ENCODE peak calls at places on chromosomes 7 and 10, in four cellular contexts. C, J, R and X are unnamed samples.

GRCh38 chr10:86359111-86359510 is 7.5 kb downstream of the GRID1 start:
- DNase-seq in C (no peak), J (no peak), R (no peak), X (no peak)

GRCh38 chr7:70925411-70926115 is 206.4 kb upstream of the GALNT17 start:
- DNase-seq in C (no peak), J (no peak), R (no peak), X (no peak)

GRCh38 chr10:85651507-85651902 is 715.1 kb downstream of the GRID1 start:
- DNase-seq in C (no peak), J (no peak), R (peak; percentile 44), X (no peak)

GRCh38 chr10:11440250-11441150 is 170.9 kb downstream of the USP6NL start:
- DNase-seq in C (no peak), J (no peak), R (no peak), X (peak; percentile 26)

GRCh38 chr7:27031289-27032172 is 64.3 kb downstream of the HOXA1 start:
- DNase-seq in C (peak; percentile 87), J (no peak), R (peak; percentile 29), X (peak; percentile 17)

GRCh38 chr7:13240349-13240748 is 552.9 kb downstream of the ARL4A start:
- DNase-seq in C (peak; percentile 51), J (no peak), R (peak; percentile 61), X (no peak)

GRCh38 chr7:49398730-49399129 is 374.7 kb upstream of the VWC2 start:
- DNase-seq in C (no peak), J (no peak), R (no peak), X (no peak)

GRCh38 chr7:29857654-29858053 is 51.3 kb downstream of the WIPF3 start:
- DNase-seq in C (no peak), J (no peak), R (no peak), X (no peak)

GRCh38 chr7:121081327-121081936 is 92.9 kb downstream of the CPED1 start:
- DNase-seq in C (peak; percentile 85), J (no peak), R (peak; percentile 86), X (peak; percentile 39)

GRCh38 chr7:16098585-16099179 is 322.7 kb downstream of the CRPPA start:
- DNase-seq in C (peak; percentile 16), J (no peak), R (peak; percentile 28), X (no peak)

GRCh38 chr7:129401228-129401967 is 32.8 kb upstream of the STRIP2 start:
- DNase-seq in C (no peak), J (no peak), R (peak; percentile 24), X (no peak)

GRCh38 chr7:768881-769504 is 41.9 kb upstream of the PRKAR1B start:
- DNase-seq in C (no peak), J (no peak), R (no peak), X (no peak)

GRCh38 chr7:70093496-70093895 is 495.2 kb downstream of the AUTS2 start:
- DNase-seq in C (no peak), J (no peak), R (no peak), X (no peak)

GRCh38 chr10:104589431-104589830 is 51.7 kb upstream of the SORCS3 start:
- DNase-seq in C (no peak), J (no peak), R (no peak), X (no peak)

GRCh38 chr7:44959433-44959951 is 19.3 kb downstream of the MYO1G start:
- DNase-seq in C (peak; percentile 40), J (peak; percentile 49), R (peak; percentile 22), X (no peak)

GRCh38 chr10:124612611-124613498 is 131.3 kb downstream of the FAM53B start:
- DNase-seq in C (peak; percentile 15), J (no peak), R (peak; percentile 14), X (peak; percentile 32)

GRCh38 chr10:128540806-128541739 is 414.9 kb upstream of the MKI67 start:
- DNase-seq in C (no peak), J (no peak), R (peak; percentile 19), X (no peak)

GRCh38 chr7:11294965-11295364 is 321.3 kb downstream of the PHF14 start:
- DNase-seq in C (no peak), J (no peak), R (no peak), X (no peak)

GRCh38 chr10:113232928-113233511 is 283.0 kb downstream of the TCF7L2 start:
- DNase-seq in C (no peak), J (no peak), R (peak; percentile 26), X (no peak)

GRCh38 chr7:75937958-75938786 is 23.2 kb downstream of the POR start:
- DNase-seq in C (peak; percentile 96), J (no peak), R (peak; percentile 96), X (no peak)

GRCh38 chr7:122488241-122488640 is 183.7 kb upstream of the FEZF1 start:
- DNase-seq in C (no peak), J (no peak), R (no peak), X (no peak)

GRCh38 chr7:94239661-94240234 is 154.9 kb upstream of the COL1A2 start:
- DNase-seq in C (no peak), J (no peak), R (no peak), X (no peak)

GRCh38 chr10:121813211-121813812 is 114.5 kb downstream of the ATE1 start:
- DNase-seq in C (peak; percentile 49), J (no peak), R (peak; percentile 26), X (no peak)

GRCh38 chr10:31912898-31913847 is 15.5 kb downstream of the ARHGAP12 start:
- DNase-seq in C (peak; percentile 41), J (no peak), R (peak; percentile 41), X (no peak)

GRCh38 chr10:117216611-117217195 is 19.4 kb downstream of the KCNK18 start:
- DNase-seq in C (peak; percentile 57), J (peak; percentile 28), R (peak; percentile 53), X (peak; percentile 52)

GRCh38 chr10:72315611-72316385 is 38.9 kb downstream of the DNAJB12 start:
- DNase-seq in C (peak; percentile 52), J (no peak), R (no peak), X (no peak)

GRCh38 chr7:26723140-26723539 is 141.2 kb downstream of the SKAP2 start:
- DNase-seq in C (no peak), J (no peak), R (no peak), X (no peak)

GRCh38 chr10:22340362-22341189 is 4.7 kb upstream of the SPAG6 start:
- DNase-seq in C (peak; percentile 82), J (peak; percentile 33), R (peak; percentile 87), X (peak; percentile 77)

GRCh38 chr7:156559001-156559400 is 81.6 kb upstream of the RNF32 start:
- DNase-seq in C (no peak), J (no peak), R (no peak), X (no peak)
- H3K27ac ChIP-seq in C (no peak overlapping the region), J (no peak overlapping the region), R (no peak overlapping the region), X (no peak overlapping the region)

DNA sequence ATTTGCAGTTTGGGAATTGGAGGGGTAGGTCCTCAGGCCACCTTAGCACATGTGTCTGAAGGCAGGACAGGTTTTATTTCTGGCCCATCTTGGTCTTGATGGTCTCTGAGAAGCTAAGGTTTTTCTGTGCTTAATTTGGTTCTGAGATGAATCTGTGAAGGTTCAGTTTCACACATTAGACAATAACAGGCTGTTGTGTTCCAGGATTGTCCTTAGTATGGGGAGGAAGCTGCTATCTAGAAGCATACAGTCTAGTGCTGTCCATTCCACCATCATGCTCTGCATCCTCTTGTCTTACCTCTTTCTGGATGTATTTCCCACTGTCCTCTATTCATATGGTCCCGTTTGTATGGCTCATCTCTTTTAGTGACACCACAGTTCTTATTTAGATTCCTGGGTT is 7.1 kb downstream of the UBE2D1 start:
- DNase-seq in C (no peak), J (no peak), R (no peak), X (no peak)
- H3K4me1 ChIP-seq in C (no peaks in the 10 kb centered on the region), J (no peaks in the 10 kb centered on the region), R (no peaks in the 10 kb centered on the region), X (peaks cover 11% of the 10 kb centered on the region)

DNA sequence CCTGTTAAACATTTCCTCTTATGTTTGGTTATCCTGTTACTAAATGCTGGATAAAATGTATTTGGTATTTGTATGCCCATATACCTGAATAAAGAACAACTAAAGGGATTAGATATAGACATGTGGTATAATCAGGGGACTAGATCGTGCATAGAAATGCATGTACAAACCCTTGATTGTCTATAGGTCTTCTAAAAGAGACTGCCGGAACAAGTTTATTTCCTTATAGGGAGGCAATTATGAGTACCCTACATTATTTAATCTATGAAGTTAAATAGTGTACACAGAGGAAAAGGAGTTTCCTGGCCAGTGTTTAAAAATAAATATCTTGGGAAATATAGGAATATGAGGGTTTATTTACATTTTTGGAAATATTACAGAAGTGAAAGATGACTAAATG is 44.6 kb downstream of the CCSER2 start:
- DNase-seq in C (no peak), J (no peak), R (no peak), X (no peak)
- H3K4me3 ChIP-seq in C (no peak overlapping the region), J (no peak overlapping the region), R (no peak overlapping the region), X (no peak overlapping the region)

GRCh38 chr10:91250341-91250740 is 29.9 kb downstream of the PCGF5 start:
- DNase-seq in C (no peak), J (no peak), R (no peak), X (no peak)
- H3K27ac ChIP-seq in C (no peak overlapping the region), J (no peak overlapping the region), R (no peak overlapping the region), X (no peak overlapping the region)

GRCh38 chr10:114513397-114513796 is 109.1 kb upstream of the AFAP1L2 start:
- DNase-seq in C (no peak), J (no peak), R (no peak), X (no peak)

GRCh38 chr10:114511875-114512274 is 107.6 kb upstream of the AFAP1L2 start:
- DNase-seq in C (no peak), J (no peak), R (no peak), X (no peak)

GRCh38 chr10:114517681-114518250 is 113.5 kb upstream of the AFAP1L2 start:
- DNase-seq in C (no peak), J (no peak), R (no peak), X (no peak)

GRCh38 chr10:114518401-114519305 is 114.4 kb upstream of the AFAP1L2 start:
- DNase-seq in C (peak; percentile 52), J (no peak), R (peak; percentile 48), X (no peak)

GRCh38 chr10:114515515-114515914 is 111.2 kb upstream of the AFAP1L2 start:
- DNase-seq in C (no peak), J (no peak), R (no peak), X (no peak)
- H3K4me1 ChIP-seq in C (peaks cover 9% of the 10 kb centered on the region), J (peaks cover 25% of the 10 kb centered on the region), R (peaks cover 10% of the 10 kb centered on the region), X (peaks cover 94% of the 10 kb centered on the region)